ENCODE peak calls at places on chromosome 21, in ten cellular contexts. D, K, C, N, T, F, W, P, M and Y are unnamed samples.

GRCh38 chr21:42123509-42123908 is 52.4 kb downstream of the UMODL1 start:
- DNase-seq in D (no peak), K (no peak), C (no peak), N (no peak), T (no peak), F (no peak), W (no peak), P (no peak), M (no peak), Y (no peak)

GRCh38 chr21:44939532-44940115 is at the start of gene SLX9:
- DNase-seq in D (peak; percentile 93), K (peak; percentile 72), C (peak; percentile 98), N (peak; percentile 40), T (peak; percentile 52), F (peak; percentile 81), W (peak; percentile 77), P (peak; percentile 89), M (peak; percentile 82), Y (peak; percentile 56)

GRCh38 chr21:35203093-35204021 is 154.3 kb upstream of the RUNX1 start:
- DNase-seq in D (peak; percentile 50), K (peak; percentile 28), C (no peak), N (no peak), T (no peak), F (no peak), W (no peak), P (no peak), M (no peak), Y (no peak)

GRCh38 chr21:24275613-24276012 is 1331.7 kb downstream of the MRPL39 start:
- DNase-seq in D (no peak), K (no peak), C (no peak), N (no peak), T (no peak), F (no peak), W (no peak), P (no peak), M (no peak), Y (no peak)

GRCh38 chr21:28547795-28548194 is 444.9 kb downstream of the LTN1 start:
- DNase-seq in D (no peak), K (no peak), C (no peak), N (no peak), T (no peak), F (no peak), W (no peak), P (no peak), M (no peak), Y (no peak)

GRCh38 chr21:31497939-31498338 is 153.9 kb upstream of the TIAM1 start:
- DNase-seq in D (no peak), K (no peak), C (no peak), N (no peak), T (no peak), F (no peak), W (no peak), P (no peak), M (no peak), Y (no peak)

GRCh38 chr21:32099812-32100416 is 178.9 kb downstream of the MIS18A start:
- DNase-seq in D (no peak), K (no peak), C (no peak), N (no peak), T (no peak), F (no peak), W (no peak), P (no peak), M (peak; percentile 10), Y (no peak)

GRCh38 chr21:35274923-35275322 is 225.8 kb upstream of the RUNX1 start:
- DNase-seq in D (no peak), K (no peak), C (no peak), N (no peak), T (no peak), F (no peak), W (no peak), P (no peak), M (peak; percentile 34), Y (no peak)

GRCh38 chr21:34180406-34180805 is 107.0 kb downstream of the MRPS6 start:
- DNase-seq in D (no peak), K (no peak), C (no peak), N (no peak), T (no peak), F (no peak), W (no peak), P (no peak), M (no peak), Y (no peak)

GRCh38 chr21:40717008-40717407 is 129.9 kb downstream of the DSCAM start:
- DNase-seq in D (no peak), K (no peak), C (no peak), N (no peak), T (no peak), F (no peak), W (no peak), P (no peak), M (no peak), Y (no peak)

GRCh38 chr21:31145271-31145801 is 107.1 kb upstream of the KRTAP19-8 start:
- DNase-seq in D (no peak), K (no peak), C (no peak), N (no peak), T (no peak), F (no peak), W (no peak), P (no peak), M (no peak), Y (no peak)

GRCh38 chr21:42056996-42057689 is 14.0 kb upstream of the UMODL1 start:
- DNase-seq in D (peak; percentile 88), K (no peak), C (no peak), N (peak; percentile 92), T (no peak), F (peak; percentile 81), W (no peak), P (peak; percentile 80), M (no peak), Y (no peak)